ENCODE peak calls at places on chromosomes 7 and 10, in seven cellular contexts. E is tibial nerve; N is amniotic stem cell; K is progenitor cell of endocrine pancreas; V is naive thymus-derived CD8-positive, alpha-beta T cell; G is CD8-positive, alpha-beta memory T cell; F is kidney. I is an unnamed sample.

GRCh38 chr10:73865459-73866442 is 8.6 kb downstream of the CAMK2G start:
- DNase-seq in K (no peak), E (no peak), G (peak; percentile 40), N (no peak), V (peak; percentile 22), F (peak; percentile 80), I (no peak)

GRCh38 chr10:110850990-110851389 is 20.7 kb upstream of the PDCD4 start:
- DNase-seq in K (no peak), N (no peak), G (no peak), V (no peak), E (no peak), F (no peak), I (no peak)

GRCh38 chr10:91603931-91604331 is 28.9 kb downstream of the PPP1R3C start:
- DNase-seq in G (no peak), K (no peak), E (no peak), N (no peak), F (no peak), V (no peak), I (no peak)

GRCh38 chr10:131492211-131492610 is 180.7 kb upstream of the TCERG1L start:
- DNase-seq in N (no peak), G (no peak), K (no peak), V (no peak), F (no peak), E (no peak), I (no peak)

GRCh38 chr7:10474048-10474447 is 499.6 kb upstream of the PHF14 start:
- DNase-seq in G (no peak), F (no peak), K (no peak), V (no peak), E (no peak), N (no peak), I (no peak)

GRCh38 chr7:144439717-144440116 is 36.2 kb upstream of the NOBOX start:
- DNase-seq in K (no peak), N (no peak), F (no peak), V (no peak), E (no peak), G (no peak), I (no peak)

GRCh38 chr7:155226261-155227003 is 71.2 kb upstream of the INSIG1 start:
- DNase-seq in K (no peak), V (no peak), G (no peak), E (no peak), N (no peak), F (peak; percentile 55), I (no peak)

GRCh38 chr10:50367732-50368131 is 116.4 kb upstream of the ASAH2 start:
- DNase-seq in N (peak; percentile 51), E (no peak), V (no peak), G (no peak), F (no peak), K (no peak), I (peak; percentile 61)

GRCh38 chr7:42083284-42083683 is 153.7 kb downstream of the GLI3 start:
- DNase-seq in F (no peak), V (no peak), K (no peak), G (no peak), N (no peak), E (no peak), I (no peak)

GRCh38 chr10:121696854-121697253 is 98.6 kb upstream of the FGFR2 start:
- DNase-seq in K (no peak), E (no peak), N (no peak), V (no peak), F (no peak), G (no peak), I (peak; percentile 35)

GRCh38 chr10:59176241-59177030 is at the start of gene PHYHIPL:
- DNase-seq in V (no peak), N (no peak), G (no peak), F (peak; percentile 77), K (peak; percentile 28), E (no peak), I (no peak)

GRCh38 chr7:69732203-69732602 is 133.9 kb downstream of the AUTS2 start:
- DNase-seq in E (no peak), F (no peak), V (no peak), K (no peak), G (no peak), N (no peak), I (no peak)

GRCh38 chr10:14386202-14386593 is 55.5 kb upstream of the FRMD4A start:
- DNase-seq in V (no peak), N (peak; percentile 57), K (no peak), G (no peak), F (no peak), E (no peak), I (peak; percentile 89)

GRCh38 chr7:69510114-69510513 is 88.2 kb upstream of the AUTS2 start:
- DNase-seq in N (no peak), E (no peak), K (no peak), V (no peak), F (no peak), G (no peak), I (no peak)

GRCh38 chr7:590731-591551 is 71.3 kb upstream of the PDGFA start:
- DNase-seq in V (no peak), G (no peak), F (peak; percentile 69), K (no peak), E (no peak), N (no peak), I (no peak)

GRCh38 chr7:11753441-11753840 is 78.6 kb downstream of the THSD7A start:
- DNase-seq in E (no peak), N (no peak), K (no peak), F (no peak), G (no peak), V (no peak), I (no peak)

GRCh38 chr7:35817930-35818329 is 17.1 kb downstream of the SEPTIN7 start:
- DNase-seq in V (no peak), G (no peak), K (no peak), N (no peak), F (no peak), E (no peak), I (no peak)

GRCh38 chr7:50446542-50446960 is 3.6 kb downstream of the FIGNL1 start:
- DNase-seq in V (no peak), K (no peak), G (no peak), F (no peak), E (no peak), N (no peak), I (peak; percentile 76)

I was measured in ELR.